ENCODE peak calls at places on chromosomes 12 and 14, in seven cellular contexts. D, Z, P, B, R, T and C are unnamed samples.

GRCh38 chr14:73188501-73188903 is 48.8 kb upstream of the PAPLN start:
- DNase-seq in D (no peak), Z (no peak), P (peak; percentile 67), B (peak; percentile 76), R (no peak), T (no peak), C (no peak)

GRCh38 chr12:79983492-79983891 is 48.6 kb upstream of the PPP1R12A start:
- DNase-seq in D (no peak), Z (no peak), P (peak; percentile 97), B (peak; percentile 57), R (no peak), T (no peak), C (no peak)

GRCh38 chr12:78725951-78726550 is 138.5 kb upstream of the SYT1 start:
- DNase-seq in D (no peak), Z (no peak), P (peak; percentile 1), B (no peak), R (no peak), T (no peak), C (no peak)

GRCh38 chr12:108309674-108310312 is 29.3 kb downstream of the CMKLR1 start:
- DNase-seq in D (no peak), Z (no peak), P (no peak), B (no peak), R (no peak), T (no peak), C (no peak)

GRCh38 chr14:69573841-69574265 is 818 bp downstream of the CCDC177 start:
- DNase-seq in D (no peak), Z (no peak), P (no peak), B (no peak), R (no peak), T (no peak), C (peak; percentile 76)

GRCh38 chr12:93387780-93388179 is 10.1 kb downstream of the NUDT4 start:
- DNase-seq in D (no peak), Z (no peak), P (peak; percentile 41), B (no peak), R (no peak), T (no peak), C (no peak)

GRCh38 chr12:54306925-54307731 is 6.3 kb upstream of the NFE2 start:
- DNase-seq in D (peak; percentile 97), Z (no peak), P (peak; percentile 38), B (peak; percentile 99), R (no peak), T (peak; percentile 59), C (no peak)

GRCh38 chr14:89773644-89774316 is 180.8 kb downstream of the EFCAB11 start:
- DNase-seq in D (peak; percentile 26), Z (peak; percentile 73), P (no peak), B (peak; percentile 56), R (peak; percentile 47), T (peak; percentile 51), C (no peak)

GRCh38 chr12:57844725-57845477 is 1.6 kb downstream of the CTDSP2 start:
- DNase-seq in D (peak; percentile 28), Z (peak; percentile 60), P (peak; percentile 93), B (peak; percentile 84), R (no peak), T (peak; percentile 71), C (no peak)

GRCh38 chr12:100061814-100062213 is 77.1 kb upstream of the ANKS1B start:
- DNase-seq in D (no peak), Z (no peak), P (no peak), B (no peak), R (no peak), T (no peak), C (no peak)

DNA sequence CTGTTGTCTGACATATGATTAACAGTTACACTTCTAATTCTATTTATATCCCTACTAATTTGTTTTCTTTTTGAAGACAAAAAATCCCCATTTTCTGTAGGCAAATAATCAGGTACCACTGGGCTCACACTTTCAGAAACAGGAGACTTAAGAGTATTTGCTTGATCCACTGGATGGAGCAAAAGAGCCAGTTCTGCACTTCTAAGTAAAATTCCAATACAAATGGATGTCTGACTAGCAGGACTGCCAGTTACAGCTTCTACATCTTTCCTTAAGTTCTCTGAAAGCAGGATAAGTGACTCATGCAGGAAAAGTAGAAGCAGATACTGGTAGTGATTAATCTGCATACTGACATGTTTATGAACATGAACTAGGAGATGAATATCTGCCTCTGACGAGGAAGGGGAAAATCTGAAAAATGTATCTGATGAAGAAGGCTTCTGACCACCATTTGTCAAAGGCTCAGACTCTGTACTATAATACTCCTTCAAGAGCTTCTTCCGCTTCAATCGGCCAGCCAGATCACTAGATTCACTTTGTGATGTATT is 73.8 kb upstream of the ANKS1B start:
- DNase-seq in D (no peak), Z (no peak), P (peak; percentile 91), B (peak; percentile 47), R (no peak), T (no peak), C (no peak)
- TF ChIP-seq CTCF in D (no peak), Z (no peak), P (peak; percentile 70), B (no peak), R (no peak), T (no peak), C (no peak)

DNA sequence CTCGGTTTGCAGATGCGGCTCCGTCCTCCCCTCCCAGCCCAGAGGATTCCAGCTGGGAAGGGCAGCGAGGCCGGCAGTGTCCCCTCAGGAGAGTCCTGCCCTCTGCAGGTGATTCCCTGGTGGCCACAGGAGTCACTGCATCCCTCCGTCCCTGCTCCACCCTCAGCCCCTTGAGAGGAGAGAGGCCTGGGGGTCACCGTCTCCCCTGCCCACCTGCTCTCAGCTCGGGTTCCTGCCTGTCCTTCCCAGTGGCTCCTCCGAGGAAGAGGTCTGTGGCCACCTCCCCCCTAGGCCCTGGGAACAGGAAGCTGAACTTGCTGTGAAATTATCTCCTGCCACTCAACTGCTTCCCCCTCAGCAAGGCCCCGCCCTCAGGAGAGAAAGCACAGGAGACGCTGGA is 12.9 kb upstream of the GALNT9 start:
- DNase-seq in D (peak; percentile 25), Z (no peak), P (no peak), B (peak; percentile 27), R (no peak), T (peak; percentile 67), C (no peak)
- TF ChIP-seq CTCF in D (peak; percentile 56), Z (no peak), P (peak; percentile 5), B (no peak), R (peak; percentile 27), T (peak; percentile 10), C (no peak)

GRCh38 chr14:99752486-99753121 is 40.6 kb upstream of the EML1 start:
- DNase-seq in D (peak; percentile 37), Z (no peak), P (peak; percentile 72), B (peak; percentile 32), R (no peak), T (no peak), C (no peak)

GRCh38 chr14:99751539-99752485 is 41.4 kb upstream of the EML1 start:
- DNase-seq in D (no peak), Z (no peak), P (peak; percentile 43), B (no peak), R (no peak), T (no peak), C (no peak)

GRCh38 chr14:99755068-99755405 is 38.2 kb upstream of the EML1 start:
- DNase-seq in D (no peak), Z (no peak), P (no peak), B (no peak), R (no peak), T (no peak), C (no peak)

GRCh38 chr14:99754141-99755067 is 38.8 kb upstream of the EML1 start:
- DNase-seq in D (no peak), Z (no peak), P (peak; percentile 33), B (peak; percentile 78), R (no peak), T (no peak), C (peak; percentile 71)

DNA sequence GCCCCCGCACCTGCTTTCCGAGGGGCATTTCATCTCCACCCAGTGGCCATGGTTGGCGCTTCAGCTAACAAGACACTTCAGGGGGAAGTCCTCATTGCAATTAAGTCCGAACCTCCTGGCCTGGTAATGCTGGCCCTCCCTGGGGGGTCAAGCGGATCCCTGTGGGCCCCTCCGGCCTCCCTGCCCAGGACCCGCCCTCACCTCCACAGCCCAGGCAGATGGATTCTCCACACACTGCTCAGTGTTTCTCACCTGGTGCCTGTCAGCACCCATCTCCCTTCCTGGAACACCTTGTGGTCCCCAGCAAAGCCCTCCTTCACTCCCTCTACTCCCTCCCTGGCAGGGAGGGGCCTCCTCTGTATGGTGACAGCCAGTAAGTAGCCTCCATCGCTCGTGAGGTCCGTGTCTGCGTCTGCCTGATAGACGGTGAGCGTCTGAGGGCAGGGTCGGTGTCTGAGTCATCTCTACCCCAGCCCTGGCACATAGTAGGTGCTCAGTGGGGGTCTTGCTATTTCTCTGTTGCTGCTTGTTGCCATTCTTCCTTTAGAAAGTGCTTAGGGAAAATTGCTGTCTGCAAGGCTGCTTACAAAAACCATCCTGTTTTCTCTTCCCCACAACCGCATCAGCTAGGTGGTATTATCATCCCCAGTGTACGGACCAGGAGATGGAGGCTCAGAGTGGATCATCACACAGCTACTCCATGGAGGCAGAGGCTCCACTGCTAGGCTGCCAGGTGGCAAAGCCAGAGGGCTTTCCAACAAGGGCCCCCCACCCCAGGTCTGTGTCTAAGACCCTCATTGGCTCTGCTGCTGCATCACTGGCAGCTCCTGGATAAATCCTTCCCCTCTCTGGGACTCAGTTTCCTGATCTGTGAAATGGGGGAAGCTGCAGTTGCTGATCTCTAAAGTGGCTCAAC is 39.7 kb upstream of the EML1 start:
- DNase-seq in D (no peak), Z (no peak), P (no peak), B (no peak), R (no peak), T (no peak), C (no peak)
- TF ChIP-seq CTCF in D (no peak), Z (no peak), P (peak; percentile 8), B (no peak), R (no peak), T (no peak), C (no peak)

GRCh38 chr14:92599786-92600185 is 86.2 kb downstream of the RIN3 start:
- DNase-seq in D (no peak), Z (peak; percentile 32), P (no peak), B (no peak), R (no peak), T (no peak), C (no peak)

GRCh38 chr14:92601131-92601710 is 87.6 kb downstream of the RIN3 start:
- DNase-seq in D (no peak), Z (peak; percentile 36), P (no peak), B (no peak), R (no peak), T (no peak), C (no peak)

GRCh38 chr14:92601757-92602417 is 88.3 kb downstream of the RIN3 start:
- DNase-seq in D (no peak), Z (no peak), P (peak; percentile 30), B (no peak), R (no peak), T (no peak), C (no peak)

GRCh38 chr14:92598549-92598905 is 84.9 kb downstream of the RIN3 start:
- DNase-seq in D (no peak), Z (no peak), P (no peak), B (peak; percentile 33), R (no peak), T (no peak), C (no peak)

DNA sequence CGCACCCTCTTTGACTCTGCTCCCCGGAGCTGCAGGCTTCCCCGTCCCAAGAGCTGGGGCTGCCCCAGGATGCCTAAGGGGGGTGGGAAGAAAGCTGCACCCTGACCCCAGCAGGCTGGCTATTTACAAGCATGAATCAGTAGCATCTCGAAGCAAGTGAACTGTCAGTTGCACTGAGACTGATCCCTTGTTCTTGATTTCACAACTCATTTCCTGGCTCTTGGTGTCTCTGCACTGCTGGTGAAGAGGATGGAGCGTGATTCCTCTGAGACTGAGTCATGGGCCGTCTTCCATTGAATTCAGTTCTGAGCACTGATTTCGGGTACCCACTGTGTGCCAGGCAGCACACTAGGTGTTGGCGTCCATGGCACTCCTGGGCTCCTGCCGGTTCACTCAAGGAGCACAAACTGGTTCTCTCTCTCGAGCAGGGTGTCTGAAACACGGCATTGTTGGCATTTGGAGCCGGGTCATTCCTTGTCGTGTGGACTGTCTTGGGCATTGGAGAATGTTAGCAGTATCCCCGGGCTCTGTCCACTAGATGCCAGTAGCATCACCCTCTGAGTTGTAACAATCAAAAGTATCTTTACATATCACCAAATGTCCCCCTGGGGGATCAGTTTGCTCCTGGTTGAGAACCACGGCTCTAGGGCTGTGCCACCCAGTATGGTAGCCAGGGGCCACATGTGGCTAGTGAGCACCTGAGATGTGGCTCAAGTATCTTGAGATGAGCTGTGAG is 86.9 kb downstream of the RIN3 start:
- DNase-seq in D (no peak), Z (peak; percentile 47), P (peak; percentile 83), B (peak; percentile 93), R (no peak), T (peak; percentile 66), C (no peak)
- TF ChIP-seq CTCF in D (peak; percentile 40), Z (no peak), P (no peak), B (no peak), R (no peak), T (peak; percentile 48), C (no peak)